ENCODE peak calls at places on chromosomes 12 and 14, in six cellular contexts. One of them, this sample, is unnamed.

GRCh38 chr12:6541371-6542165 is 7.3 kb downstream of the GAPDH start:
- DNase-seq in nephron progenitor cell: no peak
- DNase-seq in heart left ventricle: no peak
- DNase-seq in HFFc6: no peak
- DNase-seq in astrocyte of the spinal cord: no peak
- DNase-seq in Peyer's patch: no peak
- DNase-seq in this sample: no peak

GRCh38 chr12:108140501-108140900 is 11.4 kb downstream of the WSCD2 start:
- DNase-seq in astrocyte of the spinal cord: no peak
- DNase-seq in HFFc6: no peak
- DNase-seq in nephron progenitor cell: no peak
- DNase-seq in Peyer's patch: no peak
- DNase-seq in heart left ventricle: no peak
- DNase-seq in this sample: no peak

GRCh38 chr12:111626230-111626629 is 27.1 kb upstream of the ATXN2 start:
- DNase-seq in HFFc6: no peak
- DNase-seq in nephron progenitor cell: no peak
- DNase-seq in heart left ventricle: no peak
- DNase-seq in astrocyte of the spinal cord: no peak
- DNase-seq in Peyer's patch: no peak
- DNase-seq in this sample: no peak

GRCh38 chr14:106872619-106873446 is 1346.5 kb downstream of the TMEM121 start:
- DNase-seq in Peyer's patch: peak; percentile 89
- DNase-seq in nephron progenitor cell: no peak
- DNase-seq in heart left ventricle: no peak
- DNase-seq in astrocyte of the spinal cord: no peak
- DNase-seq in HFFc6: no peak
- DNase-seq in this sample: no peak

GRCh38 chr14:32510815-32511214 is 181.7 kb downstream of the AKAP6 start:
- DNase-seq in astrocyte of the spinal cord: peak; percentile 6
- DNase-seq in Peyer's patch: no peak
- DNase-seq in heart left ventricle: no peak
- DNase-seq in HFFc6: no peak
- DNase-seq in nephron progenitor cell: no peak
- DNase-seq in this sample: no peak

GRCh38 chr12:111532741-111533140 is 66.4 kb downstream of the ATXN2 start:
- DNase-seq in astrocyte of the spinal cord: no peak
- DNase-seq in nephron progenitor cell: no peak
- DNase-seq in HFFc6: no peak
- DNase-seq in heart left ventricle: no peak
- DNase-seq in Peyer's patch: no peak
- DNase-seq in this sample: no peak

GRCh38 chr12:85441740-85442139 is 161.7 kb downstream of the ALX1 start:
- DNase-seq in HFFc6: no peak
- DNase-seq in Peyer's patch: no peak
- DNase-seq in nephron progenitor cell: no peak
- DNase-seq in astrocyte of the spinal cord: peak; percentile 33
- DNase-seq in heart left ventricle: no peak
- DNase-seq in this sample: no peak

GRCh38 chr14:36619853-36620252 is 37.4 kb upstream of the NKX2-8 start:
- DNase-seq in nephron progenitor cell: no peak
- DNase-seq in astrocyte of the spinal cord: no peak
- DNase-seq in Peyer's patch: no peak
- DNase-seq in heart left ventricle: no peak
- DNase-seq in HFFc6: no peak
- DNase-seq in this sample: no peak

GRCh38 chr14:89190779-89191513 is 226.1 kb downstream of the FOXN3 start:
- DNase-seq in astrocyte of the spinal cord: no peak
- DNase-seq in nephron progenitor cell: no peak
- DNase-seq in heart left ventricle: no peak
- DNase-seq in HFFc6: no peak
- DNase-seq in Peyer's patch: no peak
- DNase-seq in this sample: no peak

GRCh38 chr12:18676112-18676511 is 61.7 kb downstream of the PLCZ1 start:
- DNase-seq in heart left ventricle: no peak
- DNase-seq in nephron progenitor cell: no peak
- DNase-seq in HFFc6: no peak
- DNase-seq in Peyer's patch: no peak
- DNase-seq in astrocyte of the spinal cord: no peak
- DNase-seq in this sample: no peak

GRCh38 chr14:58887931-58888330 is 250.2 kb downstream of the DACT1 start:
- DNase-seq in Peyer's patch: no peak
- DNase-seq in astrocyte of the spinal cord: no peak
- DNase-seq in nephron progenitor cell: no peak
- DNase-seq in heart left ventricle: no peak
- DNase-seq in HFFc6: no peak
- DNase-seq in this sample: no peak

GRCh38 chr12:10829994-10830393 is 3.8 kb upstream of the TAS2R10 start:
- DNase-seq in heart left ventricle: no peak
- DNase-seq in Peyer's patch: no peak
- DNase-seq in astrocyte of the spinal cord: no peak
- DNase-seq in HFFc6: no peak
- DNase-seq in nephron progenitor cell: no peak
- DNase-seq in this sample: no peak

GRCh38 chr14:35557221-35557747 is 23.3 kb downstream of the INSM2 start:
- DNase-seq in HFFc6: no peak
- DNase-seq in Peyer's patch: no peak
- DNase-seq in heart left ventricle: no peak
- DNase-seq in nephron progenitor cell: no peak
- DNase-seq in astrocyte of the spinal cord: no peak
- DNase-seq in this sample: no peak

GRCh38 chr14:61385002-61385685 is 63.8 kb downstream of the PRKCH start:
- DNase-seq in Peyer's patch: no peak
- DNase-seq in heart left ventricle: no peak
- DNase-seq in astrocyte of the spinal cord: no peak
- DNase-seq in nephron progenitor cell: no peak
- DNase-seq in HFFc6: no peak
- DNase-seq in this sample: no peak

GRCh38 chr12:132711169-132711843 is 664 bp downstream of the PGAM5 start:
- DNase-seq in astrocyte of the spinal cord: no peak
- DNase-seq in heart left ventricle: no peak
- DNase-seq in Peyer's patch: peak; percentile 66
- DNase-seq in HFFc6: no peak
- DNase-seq in nephron progenitor cell: peak; percentile 53
- DNase-seq in this sample: peak; percentile 33

GRCh38 chr14:98177551-98177950 is 1094.4 kb downstream of the BCL11B start:
- DNase-seq in astrocyte of the spinal cord: no peak
- DNase-seq in nephron progenitor cell: no peak
- DNase-seq in Peyer's patch: no peak
- DNase-seq in heart left ventricle: no peak
- DNase-seq in HFFc6: no peak
- DNase-seq in this sample: no peak

GRCh38 chr12:92020983-92021664 is 124.5 kb downstream of the BTG1 start:
- DNase-seq in Peyer's patch: no peak
- DNase-seq in astrocyte of the spinal cord: peak; percentile 70
- DNase-seq in heart left ventricle: no peak
- DNase-seq in HFFc6: no peak
- DNase-seq in nephron progenitor cell: no peak
- DNase-seq in this sample: no peak

GRCh38 chr12:54164402-54165145 is 24.2 kb downstream of the SMUG1 start:
- DNase-seq in HFFc6: no peak
- DNase-seq in heart left ventricle: no peak
- DNase-seq in nephron progenitor cell: peak; percentile 66
- DNase-seq in astrocyte of the spinal cord: no peak
- DNase-seq in Peyer's patch: no peak
- DNase-seq in this sample: no peak

GRCh38 chr12:7555752-7556151 is 52.2 kb upstream of the CD163 start:
- DNase-seq in heart left ventricle: no peak
- DNase-seq in HFFc6: peak; percentile 75
- DNase-seq in Peyer's patch: no peak
- DNase-seq in astrocyte of the spinal cord: peak; percentile 85
- DNase-seq in nephron progenitor cell: no peak
- DNase-seq in this sample: no peak

GRCh38 chr14:102013669-102014200 is 49.4 kb downstream of the DYNC1H1 start:
- DNase-seq in HFFc6: no peak
- DNase-seq in Peyer's patch: no peak
- DNase-seq in heart left ventricle: no peak
- DNase-seq in astrocyte of the spinal cord: no peak
- DNase-seq in nephron progenitor cell: no peak
- DNase-seq in this sample: no peak

GRCh38 chr12:110102255-110102654 is 21.9 kb upstream of the IFT81 start:
- DNase-seq in nephron progenitor cell: peak; percentile 32
- DNase-seq in astrocyte of the spinal cord: peak; percentile 72
- DNase-seq in HFFc6: peak; percentile 74
- DNase-seq in Peyer's patch: no peak
- DNase-seq in heart left ventricle: peak; percentile 42
- DNase-seq in this sample: peak; percentile 38

GRCh38 chr12:57276935-57277563 is 26.1 kb upstream of the STAC3 start:
- DNase-seq in Peyer's patch: no peak
- DNase-seq in heart left ventricle: peak; percentile 39
- DNase-seq in astrocyte of the spinal cord: peak; percentile 21
- DNase-seq in nephron progenitor cell: no peak
- DNase-seq in HFFc6: peak; percentile 47
- DNase-seq in this sample: peak; percentile 45

GRCh38 chr12:131816495-131816894 is 11.7 kb upstream of the MMP17 start:
- DNase-seq in HFFc6: no peak
- DNase-seq in Peyer's patch: no peak
- DNase-seq in astrocyte of the spinal cord: no peak
- DNase-seq in heart left ventricle: no peak
- DNase-seq in nephron progenitor cell: no peak
- DNase-seq in this sample: no peak

GRCh38 chr12:31221566-31221945 is 104.4 kb downstream of the SINHCAF start:
- DNase-seq in heart left ventricle: no peak
- DNase-seq in astrocyte of the spinal cord: no peak
- DNase-seq in HFFc6: no peak
- DNase-seq in nephron progenitor cell: no peak
- DNase-seq in Peyer's patch: peak; percentile 38
- DNase-seq in this sample: no peak

GRCh38 chr12:84763112-84763511 is 149.5 kb downstream of the SLC6A15 start:
- DNase-seq in HFFc6: peak; percentile 22
- DNase-seq in heart left ventricle: no peak
- DNase-seq in astrocyte of the spinal cord: peak; percentile 85
- DNase-seq in Peyer's patch: no peak
- DNase-seq in nephron progenitor cell: no peak
- DNase-seq in this sample: no peak

GRCh38 chr14:74083784-74084276 is 423 bp downstream of the ALDH6A1 start:
- DNase-seq in nephron progenitor cell: no peak
- DNase-seq in HFFc6: no peak
- DNase-seq in heart left ventricle: no peak
- DNase-seq in astrocyte of the spinal cord: no peak
- DNase-seq in Peyer's patch: peak; percentile 51
- DNase-seq in this sample: no peak

GRCh38 chr12:84038241-84038640 is 874.4 kb downstream of the SLC6A15 start:
- DNase-seq in HFFc6: no peak
- DNase-seq in nephron progenitor cell: no peak
- DNase-seq in heart left ventricle: no peak
- DNase-seq in astrocyte of the spinal cord: no peak
- DNase-seq in Peyer's patch: no peak
- DNase-seq in this sample: no peak

GRCh38 chr14:33465952-33466700 is 484.7 kb downstream of the EGLN3 start:
- DNase-seq in Peyer's patch: no peak
- DNase-seq in heart left ventricle: no peak
- DNase-seq in nephron progenitor cell: no peak
- DNase-seq in HFFc6: no peak
- DNase-seq in astrocyte of the spinal cord: no peak
- DNase-seq in this sample: no peak

GRCh38 chr14:30525833-30526232 is 33.1 kb upstream of the G2E3 start:
- DNase-seq in astrocyte of the spinal cord: peak; percentile 1
- DNase-seq in HFFc6: peak; percentile 9
- DNase-seq in heart left ventricle: no peak
- DNase-seq in Peyer's patch: no peak
- DNase-seq in nephron progenitor cell: no peak
- DNase-seq in this sample: no peak

GRCh38 chr12:75779891-75780501 is 251.6 kb downstream of the PHLDA1 start:
- DNase-seq in HFFc6: no peak
- DNase-seq in nephron progenitor cell: no peak
- DNase-seq in Peyer's patch: no peak
- DNase-seq in astrocyte of the spinal cord: no peak
- DNase-seq in heart left ventricle: no peak
- DNase-seq in this sample: no peak

GRCh38 chr12:132236129-132236929 is 92.1 kb downstream of the NOC4L start:
- DNase-seq in Peyer's patch: no peak
- DNase-seq in nephron progenitor cell: no peak
- DNase-seq in astrocyte of the spinal cord: no peak
- DNase-seq in heart left ventricle: peak; percentile 10
- DNase-seq in HFFc6: no peak
- DNase-seq in this sample: no peak

DNA sequence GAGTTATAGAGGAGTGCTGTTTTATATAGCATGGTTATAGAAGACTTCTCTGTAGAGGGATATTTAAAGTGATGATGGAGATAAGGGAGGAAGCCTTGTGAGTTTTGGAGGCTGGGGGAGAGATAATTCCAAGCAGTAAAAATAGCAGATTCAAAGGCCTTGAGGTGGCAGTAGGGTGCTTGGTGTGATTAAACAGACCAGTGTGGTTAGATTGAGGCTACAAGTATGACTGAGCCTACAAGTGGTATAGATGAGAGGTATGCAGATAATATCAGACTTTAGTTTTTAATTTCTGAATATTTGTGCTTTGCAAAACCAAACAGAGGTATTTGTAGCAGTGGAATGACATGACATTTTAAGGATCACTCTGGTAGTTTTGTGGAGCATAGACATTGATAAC is 20.3 kb downstream of the FANCM start:
- DNase-seq in HFFc6: no peak
- DNase-seq in heart left ventricle: no peak
- DNase-seq in nephron progenitor cell: no peak
- DNase-seq in astrocyte of the spinal cord: no peak
- DNase-seq in Peyer's patch: no peak
- DNase-seq in this sample: no peak
- TF ChIP-seq CTCF in HFFc6: no peak
- TF ChIP-seq CTCF in heart left ventricle: no peak
- TF ChIP-seq CTCF in nephron progenitor cell: no peak
- TF ChIP-seq CTCF in astrocyte of the spinal cord: peak; percentile 2
- TF ChIP-seq CTCF in Peyer's patch: no peak
- TF ChIP-seq CTCF in this sample: no peak

DNA sequence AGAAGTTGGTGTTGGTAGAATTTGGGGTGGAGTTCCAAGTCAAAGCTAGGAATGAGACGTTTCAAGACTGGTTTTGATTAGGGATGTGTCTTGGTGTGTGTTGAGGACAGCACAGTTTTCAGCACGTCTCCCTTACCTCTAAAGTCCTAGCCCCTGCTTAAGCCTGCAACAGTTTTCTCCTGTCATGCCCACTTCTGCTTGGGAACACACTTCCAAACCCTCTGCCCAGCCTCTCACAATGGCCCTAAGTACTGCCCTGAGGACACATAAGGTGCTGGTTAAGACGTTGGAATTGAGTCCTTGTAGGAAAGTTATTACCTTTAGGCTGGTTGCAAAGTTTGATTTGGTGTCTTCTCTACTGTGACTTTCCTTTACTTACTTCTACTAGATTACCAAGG is 710 bp upstream of the BMAL2 start:
- DNase-seq in HFFc6: no peak
- DNase-seq in heart left ventricle: no peak
- DNase-seq in Peyer's patch: no peak
- DNase-seq in astrocyte of the spinal cord: peak; percentile 32
- DNase-seq in nephron progenitor cell: no peak
- DNase-seq in this sample: no peak
- TF ChIP-seq CTCF in HFFc6: no peak
- TF ChIP-seq CTCF in heart left ventricle: no peak
- TF ChIP-seq CTCF in Peyer's patch: no peak
- TF ChIP-seq CTCF in astrocyte of the spinal cord: no peak
- TF ChIP-seq CTCF in nephron progenitor cell: no peak
- TF ChIP-seq CTCF in this sample: no peak

GRCh38 chr14:44149597-44149996 is 357.5 kb downstream of the FSCB start:
- DNase-seq in nephron progenitor cell: peak; percentile 61
- DNase-seq in Peyer's patch: no peak
- DNase-seq in astrocyte of the spinal cord: no peak
- DNase-seq in HFFc6: no peak
- DNase-seq in heart left ventricle: no peak
- DNase-seq in this sample: peak; percentile 65
- TF ChIP-seq CTCF in nephron progenitor cell: peak; percentile 53
- TF ChIP-seq CTCF in Peyer's patch: peak; percentile 32
- TF ChIP-seq CTCF in astrocyte of the spinal cord: peak; percentile 16
- TF ChIP-seq CTCF in HFFc6: no peak
- TF ChIP-seq CTCF in heart left ventricle: no peak
- TF ChIP-seq CTCF in this sample: no peak

GRCh38 chr12:21941522-21942376 is 523 bp upstream of the ABCC9 start:
- DNase-seq in HFFc6: no peak
- DNase-seq in astrocyte of the spinal cord: peak; percentile 39
- DNase-seq in Peyer's patch: no peak
- DNase-seq in heart left ventricle: peak; percentile 86
- DNase-seq in nephron progenitor cell: peak; percentile 66
- DNase-seq in this sample: peak; percentile 56
- TF ChIP-seq CTCF in HFFc6: peak; percentile 46
- TF ChIP-seq CTCF in astrocyte of the spinal cord: peak; percentile 51
- TF ChIP-seq CTCF in Peyer's patch: peak; percentile 18
- TF ChIP-seq CTCF in heart left ventricle: peak; percentile 51
- TF ChIP-seq CTCF in nephron progenitor cell: peak; percentile 40
- TF ChIP-seq CTCF in this sample: peak; percentile 34

This sample was measured in endothelial cell.